ENCODE peak calls at places on chromosomes 6 and 20, in seven cellular contexts. One of them, this sample, is unnamed.

GRCh38 chr6:134182528-134182927 is 130.1 kb upstream of the SLC2A12 start:
- DNase-seq in astrocyte of the cerebellum: no peak
- DNase-seq in lower leg skin: no peak
- DNase-seq in nephron progenitor cell: no peak
- DNase-seq in BE2C: no peak
- DNase-seq in foreskin keratinocyte: no peak
- DNase-seq in cardiac muscle cell: no peak
- DNase-seq in this sample: no peak

GRCh38 chr6:69802995-69803394 is 6.2 kb upstream of the LMBRD1 start:
- DNase-seq in BE2C: no peak
- DNase-seq in nephron progenitor cell: no peak
- DNase-seq in cardiac muscle cell: no peak
- DNase-seq in lower leg skin: no peak
- DNase-seq in foreskin keratinocyte: no peak
- DNase-seq in astrocyte of the cerebellum: no peak
- DNase-seq in this sample: no peak

GRCh38 chr20:23938118-23938438 is 50.5 kb downstream of the GGTLC1 start:
- DNase-seq in lower leg skin: no peak
- DNase-seq in nephron progenitor cell: no peak
- DNase-seq in astrocyte of the cerebellum: no peak
- DNase-seq in foreskin keratinocyte: no peak
- DNase-seq in cardiac muscle cell: no peak
- DNase-seq in BE2C: no peak
- DNase-seq in this sample: no peak

GRCh38 chr6:145092554-145092953 is 642.8 kb downstream of the EPM2A start:
- DNase-seq in cardiac muscle cell: no peak
- DNase-seq in foreskin keratinocyte: no peak
- DNase-seq in astrocyte of the cerebellum: no peak
- DNase-seq in BE2C: no peak
- DNase-seq in nephron progenitor cell: no peak
- DNase-seq in lower leg skin: no peak
- DNase-seq in this sample: no peak

GRCh38 chr6:139483082-139483481 is 108.6 kb upstream of the CITED2 start:
- DNase-seq in astrocyte of the cerebellum: no peak
- DNase-seq in nephron progenitor cell: peak
- DNase-seq in lower leg skin: no peak
- DNase-seq in BE2C: no peak
- DNase-seq in foreskin keratinocyte: no peak
- DNase-seq in cardiac muscle cell: no peak
- DNase-seq in this sample: no peak

GRCh38 chr20:3420211-3420707 is 12.8 kb upstream of the DNAAF9 start:
- DNase-seq in nephron progenitor cell: no peak
- DNase-seq in BE2C: no peak
- DNase-seq in cardiac muscle cell: peak
- DNase-seq in lower leg skin: peak
- DNase-seq in astrocyte of the cerebellum: no peak
- DNase-seq in foreskin keratinocyte: peak
- DNase-seq in this sample: no peak

GRCh38 chr6:20569000-20569610 is 34.8 kb downstream of the CDKAL1 start:
- DNase-seq in foreskin keratinocyte: peak
- DNase-seq in astrocyte of the cerebellum: no peak
- DNase-seq in cardiac muscle cell: no peak
- DNase-seq in BE2C: no peak
- DNase-seq in lower leg skin: no peak
- DNase-seq in nephron progenitor cell: no peak
- DNase-seq in this sample: no peak

GRCh38 chr6:128494440-128494839 is 26.0 kb downstream of the PTPRK start:
- DNase-seq in foreskin keratinocyte: no peak
- DNase-seq in cardiac muscle cell: no peak
- DNase-seq in nephron progenitor cell: no peak
- DNase-seq in lower leg skin: no peak
- DNase-seq in BE2C: no peak
- DNase-seq in astrocyte of the cerebellum: no peak
- DNase-seq in this sample: no peak

GRCh38 chr6:164184410-164184809 is 769.9 kb downstream of the QKI start:
- DNase-seq in nephron progenitor cell: no peak
- DNase-seq in astrocyte of the cerebellum: no peak
- DNase-seq in foreskin keratinocyte: no peak
- DNase-seq in cardiac muscle cell: no peak
- DNase-seq in BE2C: no peak
- DNase-seq in lower leg skin: no peak
- DNase-seq in this sample: no peak

GRCh38 chr20:37361336-37361735 is 15.4 kb downstream of the SRC start:
- DNase-seq in BE2C: peak
- DNase-seq in foreskin keratinocyte: no peak
- DNase-seq in cardiac muscle cell: no peak
- DNase-seq in astrocyte of the cerebellum: no peak
- DNase-seq in lower leg skin: no peak
- DNase-seq in nephron progenitor cell: no peak
- DNase-seq in this sample: no peak

GRCh38 chr20:32922466-32922865 is 63.7 kb downstream of the EFCAB8 start:
- DNase-seq in cardiac muscle cell: no peak
- DNase-seq in nephron progenitor cell: no peak
- DNase-seq in BE2C: no peak
- DNase-seq in lower leg skin: peak
- DNase-seq in astrocyte of the cerebellum: no peak
- DNase-seq in foreskin keratinocyte: no peak
- DNase-seq in this sample: no peak

GRCh38 chr6:7073082-7073783 is 34.5 kb upstream of the RREB1 start:
- DNase-seq in cardiac muscle cell: no peak
- DNase-seq in astrocyte of the cerebellum: no peak
- DNase-seq in nephron progenitor cell: no peak
- DNase-seq in lower leg skin: no peak
- DNase-seq in foreskin keratinocyte: peak
- DNase-seq in BE2C: no peak
- DNase-seq in this sample: no peak

GRCh38 chr20:2658414-2659354 is 5.3 kb downstream of the IDH3B start:
- DNase-seq in lower leg skin: no peak
- DNase-seq in astrocyte of the cerebellum: no peak
- DNase-seq in foreskin keratinocyte: no peak
- DNase-seq in nephron progenitor cell: no peak
- DNase-seq in cardiac muscle cell: no peak
- DNase-seq in BE2C: no peak
- DNase-seq in this sample: no peak

GRCh38 chr6:35448191-35448590 is 3.9 kb upstream of the FANCE start:
- DNase-seq in cardiac muscle cell: no peak
- DNase-seq in foreskin keratinocyte: no peak
- DNase-seq in nephron progenitor cell: no peak
- DNase-seq in lower leg skin: no peak
- DNase-seq in BE2C: peak
- DNase-seq in astrocyte of the cerebellum: no peak
- DNase-seq in this sample: no peak

GRCh38 chr6:122361314-122361979 is 38.0 kb upstream of the HSF2 start:
- DNase-seq in BE2C: no peak
- DNase-seq in nephron progenitor cell: no peak
- DNase-seq in cardiac muscle cell: no peak
- DNase-seq in astrocyte of the cerebellum: no peak
- DNase-seq in lower leg skin: no peak
- DNase-seq in foreskin keratinocyte: no peak
- DNase-seq in this sample: no peak

GRCh38 chr6:142885182-142885867 is 59.7 kb downstream of the HIVEP2 start:
- DNase-seq in astrocyte of the cerebellum: peak
- DNase-seq in cardiac muscle cell: peak
- DNase-seq in foreskin keratinocyte: peak
- DNase-seq in nephron progenitor cell: peak
- DNase-seq in lower leg skin: no peak
- DNase-seq in BE2C: no peak
- DNase-seq in this sample: no peak

GRCh38 chr20:43984587-43984986 is 69.9 kb downstream of the TOX2 start:
- DNase-seq in foreskin keratinocyte: no peak
- DNase-seq in nephron progenitor cell: no peak
- DNase-seq in cardiac muscle cell: peak
- DNase-seq in astrocyte of the cerebellum: no peak
- DNase-seq in BE2C: no peak
- DNase-seq in lower leg skin: no peak
- DNase-seq in this sample: no peak

DNA sequence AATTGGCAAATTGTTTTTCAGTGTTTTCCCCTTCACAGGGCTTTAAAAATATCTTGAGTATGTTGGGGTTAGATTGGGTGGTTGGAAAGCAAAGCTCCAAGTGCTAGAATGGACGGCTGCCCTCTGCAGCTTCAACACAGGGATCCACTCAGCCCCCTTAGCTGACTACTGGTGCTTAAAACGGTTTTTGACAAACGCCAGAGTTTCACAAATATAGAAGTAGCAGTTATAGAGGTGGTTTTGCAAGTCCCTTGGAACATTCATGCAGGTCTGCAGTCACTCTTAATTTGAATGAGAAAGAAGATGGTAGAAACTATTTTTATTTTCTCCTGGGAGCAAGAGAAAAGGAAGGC is 175.9 kb downstream of the ARID1B start:
- DNase-seq in lower leg skin: no peak
- DNase-seq in astrocyte of the cerebellum: no peak
- DNase-seq in cardiac muscle cell: peak
- DNase-seq in foreskin keratinocyte: no peak
- DNase-seq in nephron progenitor cell: no peak
- DNase-seq in BE2C: no peak
- DNase-seq in this sample: no peak
- TF ChIP-seq CTCF in lower leg skin: no peak
- TF ChIP-seq CTCF in astrocyte of the cerebellum: peak
- TF ChIP-seq CTCF in cardiac muscle cell: no peak
- TF ChIP-seq CTCF in foreskin keratinocyte: no peak
- TF ChIP-seq CTCF in nephron progenitor cell: no peak
- TF ChIP-seq CTCF in BE2C: no peak
- TF ChIP-seq CTCF in this sample: no peak

DNA sequence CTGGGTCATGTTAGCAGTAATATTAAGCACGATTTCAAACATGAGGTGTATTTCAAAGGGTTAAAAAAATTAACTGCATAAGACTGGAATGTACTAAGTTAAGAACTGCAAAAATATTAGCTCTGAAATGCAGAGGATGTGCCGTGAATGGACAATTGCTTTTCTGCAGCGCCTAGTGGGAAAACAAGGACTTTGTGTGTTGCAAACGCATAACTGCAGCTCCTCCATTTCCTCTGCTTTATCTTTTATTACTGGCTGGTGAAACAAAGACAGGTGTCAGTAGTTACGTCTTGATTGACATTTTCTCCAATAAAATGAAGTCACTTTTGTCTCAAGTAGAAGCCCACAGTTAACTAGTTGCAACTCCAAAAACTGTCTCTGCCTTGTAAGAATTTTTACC is 1.7 kb downstream of the PDE7B start:
- DNase-seq in foreskin keratinocyte: no peak
- DNase-seq in astrocyte of the cerebellum: no peak
- DNase-seq in nephron progenitor cell: no peak
- DNase-seq in lower leg skin: no peak
- DNase-seq in BE2C: no peak
- DNase-seq in cardiac muscle cell: peak
- DNase-seq in this sample: no peak
- TF ChIP-seq CTCF in foreskin keratinocyte: no peak
- TF ChIP-seq CTCF in astrocyte of the cerebellum: peak
- TF ChIP-seq CTCF in nephron progenitor cell: no peak
- TF ChIP-seq CTCF in lower leg skin: no peak
- TF ChIP-seq CTCF in BE2C: no peak
- TF ChIP-seq CTCF in cardiac muscle cell: peak
- TF ChIP-seq CTCF in this sample: no peak

GRCh38 chr6:88725111-88725711 is 238.2 kb downstream of the RNGTT start:
- DNase-seq in lower leg skin: no peak
- DNase-seq in BE2C: peak
- DNase-seq in foreskin keratinocyte: no peak
- DNase-seq in cardiac muscle cell: peak
- DNase-seq in nephron progenitor cell: peak
- DNase-seq in astrocyte of the cerebellum: peak
- DNase-seq in this sample: no peak
- TF ChIP-seq CTCF in lower leg skin: no peak
- TF ChIP-seq CTCF in BE2C: peak
- TF ChIP-seq CTCF in foreskin keratinocyte: no peak
- TF ChIP-seq CTCF in cardiac muscle cell: peak
- TF ChIP-seq CTCF in nephron progenitor cell: peak
- TF ChIP-seq CTCF in astrocyte of the cerebellum: peak
- TF ChIP-seq CTCF in this sample: peak

GRCh38 chr6:44223471-44224153 is at the start of gene SLC29A1:
- DNase-seq in nephron progenitor cell: peak
- DNase-seq in astrocyte of the cerebellum: no peak
- DNase-seq in cardiac muscle cell: peak
- DNase-seq in BE2C: peak
- DNase-seq in foreskin keratinocyte: no peak
- DNase-seq in lower leg skin: peak
- DNase-seq in this sample: peak
- TF ChIP-seq CTCF in nephron progenitor cell: peak
- TF ChIP-seq CTCF in astrocyte of the cerebellum: no peak
- TF ChIP-seq CTCF in cardiac muscle cell: no peak
- TF ChIP-seq CTCF in BE2C: no peak
- TF ChIP-seq CTCF in foreskin keratinocyte: no peak
- TF ChIP-seq CTCF in lower leg skin: no peak
- TF ChIP-seq CTCF in this sample: no peak

GRCh38 chr6:150894935-150895686 is 29.6 kb downstream of the MTHFD1L start:
- DNase-seq in foreskin keratinocyte: no peak
- DNase-seq in nephron progenitor cell: no peak
- DNase-seq in cardiac muscle cell: peak
- DNase-seq in lower leg skin: no peak
- DNase-seq in BE2C: peak
- DNase-seq in astrocyte of the cerebellum: peak
- DNase-seq in this sample: no peak
- TF ChIP-seq CTCF in foreskin keratinocyte: no peak
- TF ChIP-seq CTCF in nephron progenitor cell: no peak
- TF ChIP-seq CTCF in cardiac muscle cell: no peak
- TF ChIP-seq CTCF in lower leg skin: no peak
- TF ChIP-seq CTCF in BE2C: peak
- TF ChIP-seq CTCF in astrocyte of the cerebellum: peak
- TF ChIP-seq CTCF in this sample: no peak

This sample was measured in D721Med.